ENCODE peak calls at places on chromosomes 1 and 21, in eight cellular contexts. X is Panc1, O is transverse colon, Q is SK-N-SH, B is H1, L is GM12878, G is esophagus muscularis mucosa, M is breast epithelium. U is an unnamed sample.

GRCh38 chr1:233549404-233549803 is 64.5 kb upstream of the KCNK1 start:
- DNase-seq in O (no peak), M (no peak), L (no peak), X (no peak), Q (no peak), B (no peak), G (no peak), U (no peak)

GRCh38 chr1:179079113-179079761 is 2.6 kb upstream of the TOR3A start:
- DNase-seq in L (no peak), B (no peak), O (peak), X (peak), Q (peak), G (no peak), M (peak), U (no peak)

GRCh38 chr21:42456457-42456856 is 39.6 kb downstream of the RSPH1 start:
- DNase-seq in G (no peak), M (no peak), X (no peak), Q (no peak), B (no peak), L (no peak), O (peak), U (no peak)

GRCh38 chr21:36456714-36457399 is 23.1 kb downstream of the CLDN14 start:
- DNase-seq in B (no peak), L (no peak), Q (no peak), X (no peak), G (no peak), M (no peak), O (no peak), U (no peak)

GRCh38 chr1:55684131-55684650 is 469.0 kb upstream of the USP24 start:
- DNase-seq in M (no peak), B (no peak), X (no peak), O (no peak), Q (no peak), L (no peak), G (no peak), U (no peak)

GRCh38 chr1:232403017-232403714 is 226.8 kb downstream of the SIPA1L2 start:
- DNase-seq in O (no peak), G (no peak), Q (no peak), B (no peak), X (no peak), L (no peak), M (no peak), U (no peak)

GRCh38 chr1:215273838-215274516 is 191.4 kb downstream of the KCNK2 start:
- DNase-seq in O (no peak), B (no peak), Q (no peak), L (no peak), G (no peak), X (no peak), M (no peak), U (no peak)

GRCh38 chr1:5970623-5971273 is 21.5 kb downstream of the NPHP4 start:
- DNase-seq in L (no peak), O (no peak), G (no peak), X (no peak), M (no peak), Q (no peak), B (no peak), U (no peak)

DNA sequence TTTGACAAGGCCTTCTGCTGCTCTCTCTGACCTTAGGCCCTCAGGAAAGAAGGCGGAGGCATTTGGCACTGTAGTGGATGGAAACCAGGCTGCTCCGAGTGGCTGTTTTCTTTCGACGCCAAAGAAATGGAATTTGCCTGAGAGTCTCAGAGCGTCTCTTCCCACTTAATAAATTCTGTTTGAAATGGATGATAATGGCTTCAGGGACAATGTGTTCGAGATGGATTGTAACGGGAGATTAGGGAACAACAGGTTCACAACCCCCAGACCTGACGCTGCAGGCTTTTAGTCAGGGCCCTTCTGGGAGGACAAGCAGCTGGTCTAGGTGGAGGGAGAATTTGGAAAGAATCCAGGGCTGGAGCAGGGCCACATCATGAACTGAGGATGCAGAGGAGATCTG is 58.6 kb downstream of the TLR5 start:
- DNase-seq in L (no peak), O (peak), Q (no peak), X (no peak), M (no peak), B (no peak), G (no peak), U (no peak)
- TF ChIP-seq POLR2AphosphoS5 in L (no peak), O (peak), Q (no peak), X (no peak), M (peak), B (no peak), G (peak), U (no peak)

DNA sequence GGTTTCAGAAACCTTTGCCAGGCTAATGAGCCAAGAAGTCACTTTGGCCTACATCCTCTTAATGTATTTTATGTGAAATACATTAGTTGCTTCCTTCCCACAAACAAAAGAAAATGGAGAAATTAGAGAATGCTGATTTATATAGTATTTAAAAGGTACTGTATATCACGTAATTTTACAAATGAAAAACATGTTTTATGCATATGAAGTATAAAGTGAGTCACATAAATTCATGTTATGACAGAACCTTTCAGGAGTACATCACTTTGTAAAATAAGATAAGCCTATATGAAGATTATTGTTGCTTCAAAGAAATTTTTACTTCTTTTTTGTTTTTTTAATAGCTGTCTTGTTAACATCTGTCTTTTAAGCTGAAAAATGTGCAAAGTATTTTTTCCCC is 4.6 kb downstream of the DR1 start:
- DNase-seq in Q (no peak), X (no peak), L (no peak), G (no peak), M (no peak), O (no peak), B (no peak), U (no peak)
- H3K4me3 ChIP-seq in Q (no peak), X (no peak), L (peak), G (no peak), M (no peak), O (no peak), B (no peak), U (peak)

DNA sequence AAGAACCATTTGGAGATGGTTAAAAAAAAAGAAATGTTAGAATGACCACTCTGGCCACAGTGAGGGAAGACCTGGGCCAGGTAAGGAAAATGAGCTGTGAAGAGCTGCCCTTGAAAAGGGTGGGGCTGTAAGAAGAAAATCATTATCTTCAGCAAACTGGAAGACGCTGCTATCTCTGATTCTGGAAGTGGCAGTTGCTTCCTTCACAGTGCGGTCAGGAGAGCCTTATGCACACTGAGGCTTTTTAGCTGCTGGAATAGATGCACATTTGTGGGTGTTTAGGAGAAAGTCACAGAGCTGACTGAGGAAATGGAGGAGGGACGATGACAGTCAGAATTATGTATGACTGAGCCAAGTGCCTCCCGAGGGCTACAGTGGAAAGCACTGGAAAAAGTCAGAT is 91.6 kb downstream of the TBX19 start:
- DNase-seq in G (no peak), O (no peak), B (no peak), M (no peak), L (no peak), Q (no peak), X (no peak), U (no peak)
- TF ChIP-seq POLR2AphosphoS5 in G (no peak), O (no peak), B (no peak), M (no peak), L (no peak), Q (no peak), X (no peak), U (no peak)

DNA sequence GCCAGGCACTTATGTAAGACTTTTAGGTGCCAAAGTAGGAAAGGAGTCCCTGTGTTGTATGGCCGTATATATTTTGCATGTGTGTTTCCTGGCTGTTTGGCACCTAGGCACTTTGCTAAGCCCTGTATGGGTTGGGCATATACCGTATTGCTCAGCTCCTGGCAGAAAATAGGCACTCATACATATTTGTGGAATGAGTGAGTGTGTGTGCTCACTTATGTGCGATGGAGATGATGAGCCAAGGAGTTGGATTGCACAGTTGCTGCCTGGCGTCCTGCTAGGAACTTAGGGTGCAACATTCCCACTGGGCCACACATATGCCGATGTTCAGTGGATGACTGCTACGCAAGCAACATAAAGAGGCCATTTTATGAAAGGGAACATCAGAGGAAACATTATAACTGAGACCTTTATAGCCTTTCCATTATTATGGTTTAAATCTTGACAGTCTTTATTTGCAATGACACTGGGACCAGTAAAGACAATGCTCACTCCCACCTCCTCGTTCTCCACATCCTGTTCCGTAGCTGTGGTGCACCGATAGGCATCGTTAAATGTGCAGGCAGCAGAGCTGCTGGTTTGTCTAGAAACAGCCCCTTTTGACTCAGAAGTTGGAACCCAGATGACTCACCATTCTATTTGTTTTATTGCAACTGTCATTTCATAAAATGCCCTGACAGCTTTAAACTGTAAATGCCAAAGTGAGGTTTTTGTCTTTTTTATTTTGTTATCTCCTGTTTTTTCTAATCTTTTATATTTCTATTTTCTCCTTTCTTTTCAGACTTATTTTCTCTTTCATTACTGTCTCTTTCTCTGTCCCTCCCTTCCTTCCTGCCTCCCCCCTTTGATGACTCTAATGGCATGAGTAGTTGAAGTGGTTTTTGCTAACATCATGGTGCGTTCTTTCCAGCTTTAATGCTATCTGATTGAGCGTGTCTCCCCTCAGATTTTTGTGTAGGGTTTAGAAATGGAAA is 36.1 kb downstream of the PEX14 start:
- DNase-seq in G (no peak), L (peak), Q (no peak), X (peak), M (no peak), B (no peak), O (peak), U (no peak)
- H3K4me3 ChIP-seq in G (no peak), L (peak), Q (peak), X (peak), M (no peak), B (no peak), O (no peak), U (no peak)

GRCh38 chr21:45251635-45252447 is 35.9 kb downstream of the POFUT2 start:
- DNase-seq in X (no peak), O (no peak), B (no peak), Q (no peak), M (no peak), G (peak), L (no peak), U (no peak)
- TF ChIP-seq POLR2AphosphoS5 in X (no peak), O (no peak), B (no peak), Q (no peak), M (no peak), G (no peak), L (no peak), U (no peak)

DNA sequence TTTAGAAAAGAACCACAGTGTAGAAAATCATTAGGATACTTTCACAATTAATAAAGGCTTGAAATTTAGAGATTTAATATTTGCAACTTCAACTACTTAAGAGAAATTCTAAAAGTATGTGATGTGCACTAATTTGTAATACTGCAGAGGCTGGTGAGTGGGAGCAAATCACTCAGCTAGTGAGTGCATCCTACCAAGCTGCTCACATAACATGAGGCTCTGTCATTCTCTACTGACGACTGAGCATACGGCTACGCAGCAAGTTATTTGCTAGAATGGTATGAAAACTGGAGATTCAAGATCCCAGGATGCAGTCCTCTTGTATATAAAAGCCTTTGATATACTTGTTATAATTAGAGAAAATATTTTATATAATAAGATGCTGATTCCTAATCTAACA is 90.1 kb downstream of the ATP1B1 start:
- DNase-seq in G (no peak), X (no peak), L (no peak), B (no peak), M (no peak), Q (no peak), O (no peak), U (no peak)
- H3K4me3 ChIP-seq in G (no peak), X (no peak), L (no peak), B (no peak), M (no peak), Q (no peak), O (no peak), U (no peak)

DNA sequence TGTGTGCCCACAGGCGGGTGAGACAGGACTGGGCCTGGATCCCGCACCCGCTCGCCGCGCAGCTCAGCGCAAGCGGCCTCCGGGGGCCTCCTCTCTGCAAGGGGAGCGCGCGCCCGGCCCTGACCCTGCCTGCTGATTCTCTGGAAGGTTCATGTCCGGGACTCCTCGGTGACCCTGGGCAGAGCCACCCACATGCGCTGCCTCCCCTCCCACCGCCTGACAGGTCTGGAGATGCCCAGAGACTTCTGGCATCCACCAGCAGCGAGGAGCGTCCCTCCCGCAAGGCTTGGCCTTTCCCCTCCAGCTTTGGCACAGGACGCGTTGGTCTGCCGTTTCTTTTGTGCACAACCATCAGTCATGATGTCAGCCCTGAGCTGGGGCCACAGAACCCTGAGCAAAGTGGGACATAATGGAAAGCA is 42.0 kb upstream of the COL6A2 start:
- DNase-seq in O (no peak), G (peak), Q (no peak), M (no peak), B (no peak), X (no peak), L (no peak), U (peak)
- TF ChIP-seq POLR2AphosphoS5 in O (no peak), G (peak), Q (no peak), M (no peak), B (no peak), X (no peak), L (no peak), U (no peak)

DNA sequence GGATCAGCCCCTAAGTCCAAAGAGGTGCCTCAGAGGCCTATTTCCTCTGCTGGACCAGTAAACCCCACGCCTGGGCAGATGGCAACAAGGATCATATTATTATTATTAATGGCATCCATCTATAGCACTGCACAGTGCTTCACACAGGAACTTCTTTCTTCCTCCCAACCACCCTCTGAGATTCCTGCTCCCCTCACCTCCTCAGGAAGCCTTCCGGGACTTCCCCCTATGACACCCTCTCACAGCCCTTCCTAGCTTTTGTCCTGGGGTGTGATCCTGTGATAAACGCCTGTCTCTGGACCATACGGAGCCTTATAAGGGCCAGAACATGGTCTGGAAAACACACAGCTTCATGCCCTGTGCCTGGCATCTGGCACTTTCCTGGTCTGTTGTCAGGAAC is 3.2 kb downstream of the FBXO2 start:
- DNase-seq in B (no peak), M (no peak), L (no peak), G (no peak), O (no peak), Q (no peak), X (no peak), U (no peak)
- H3K4me3 ChIP-seq in B (peak), M (no peak), L (no peak), G (no peak), O (no peak), Q (no peak), X (no peak), U (peak)

DNA sequence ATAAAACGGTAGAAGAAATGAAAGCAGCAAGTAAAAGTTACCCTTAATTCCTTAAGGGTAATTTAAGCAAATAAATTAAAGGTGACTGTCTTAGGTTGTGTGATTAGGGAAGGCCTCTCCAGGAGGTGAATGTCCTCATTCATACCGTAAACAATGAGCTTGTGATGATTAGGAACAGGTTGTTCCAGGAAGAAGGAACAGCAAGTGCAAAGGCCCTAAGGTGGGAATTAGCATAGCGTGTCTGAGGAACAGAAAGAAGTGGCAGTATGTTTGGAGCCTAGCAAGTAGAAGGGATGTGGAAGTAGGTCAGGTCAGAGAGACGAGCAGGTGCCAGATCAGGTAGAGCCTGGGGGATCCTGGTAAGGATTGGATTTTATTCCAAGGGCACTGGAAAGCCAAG is 5.6 kb downstream of the AK4 start:
- DNase-seq in Q (no peak), M (no peak), O (no peak), G (no peak), L (no peak), B (no peak), X (no peak), U (no peak)
- TF ChIP-seq POLR2AphosphoS5 in Q (no peak), M (no peak), O (peak), G (no peak), L (no peak), B (no peak), X (no peak), U (no peak)